ENCODE peak calls at places on chromosomes 11 and 22, in nine cellular contexts. One of them, this sample, is unnamed.

GRCh38 chr22:24986816-24987215 is 34.3 kb downstream of the KIAA1671 start:
- DNase-seq in dorsolateral prefrontal cortex: no peak
- DNase-seq in tibial nerve: no peak
- DNase-seq in mammary epithelial cell: no peak
- DNase-seq in activated T-cell treated with anti-CD3 and anti-CD28 coated beads for 1 hour: no peak
- DNase-seq in astrocyte of the cerebellum: no peak
- DNase-seq in GM23248: no peak
- DNase-seq in heart right ventricle: no peak
- DNase-seq in neural crest cell: no peak
- DNase-seq in this sample: no peak

GRCh38 chr11:120244476-120244875 is 4.5 kb downstream of the POU2F3 start:
- DNase-seq in dorsolateral prefrontal cortex: no peak
- DNase-seq in tibial nerve: no peak
- DNase-seq in mammary epithelial cell: peak; percentile 41
- DNase-seq in activated T-cell treated with anti-CD3 and anti-CD28 coated beads for 1 hour: no peak
- DNase-seq in astrocyte of the cerebellum: no peak
- DNase-seq in GM23248: peak; percentile 70
- DNase-seq in heart right ventricle: no peak
- DNase-seq in neural crest cell: no peak
- DNase-seq in this sample: peak; percentile 26

GRCh38 chr22:36417281-36417686 is 29.5 kb upstream of the MYH9 start:
- DNase-seq in dorsolateral prefrontal cortex: no peak
- DNase-seq in tibial nerve: no peak
- DNase-seq in mammary epithelial cell: peak; percentile 96
- DNase-seq in activated T-cell treated with anti-CD3 and anti-CD28 coated beads for 1 hour: no peak
- DNase-seq in astrocyte of the cerebellum: no peak
- DNase-seq in GM23248: peak; percentile 76
- DNase-seq in heart right ventricle: no peak
- DNase-seq in neural crest cell: no peak
- DNase-seq in this sample: peak; percentile 88

GRCh38 chr11:130213143-130213978 is 53.8 kb downstream of the ST14 start:
- DNase-seq in dorsolateral prefrontal cortex: peak; percentile 64
- DNase-seq in tibial nerve: peak; percentile 45
- DNase-seq in mammary epithelial cell: peak; percentile 27
- DNase-seq in activated T-cell treated with anti-CD3 and anti-CD28 coated beads for 1 hour: peak; percentile 71
- DNase-seq in astrocyte of the cerebellum: no peak
- DNase-seq in GM23248: peak; percentile 60
- DNase-seq in heart right ventricle: peak; percentile 74
- DNase-seq in neural crest cell: peak; percentile 85
- DNase-seq in this sample: peak; percentile 55

GRCh38 chr11:69310934-69311766 is 17.2 kb downstream of the MYEOV start:
- DNase-seq in dorsolateral prefrontal cortex: no peak
- DNase-seq in tibial nerve: no peak
- DNase-seq in mammary epithelial cell: peak; percentile 26
- DNase-seq in activated T-cell treated with anti-CD3 and anti-CD28 coated beads for 1 hour: no peak
- DNase-seq in astrocyte of the cerebellum: no peak
- DNase-seq in GM23248: no peak
- DNase-seq in heart right ventricle: no peak
- DNase-seq in neural crest cell: no peak
- DNase-seq in this sample: no peak

GRCh38 chr22:49780992-49781782 is 46.5 kb downstream of the BRD1 start:
- DNase-seq in dorsolateral prefrontal cortex: no peak
- DNase-seq in tibial nerve: no peak
- DNase-seq in mammary epithelial cell: no peak
- DNase-seq in activated T-cell treated with anti-CD3 and anti-CD28 coated beads for 1 hour: no peak
- DNase-seq in astrocyte of the cerebellum: no peak
- DNase-seq in GM23248: no peak
- DNase-seq in heart right ventricle: no peak
- DNase-seq in neural crest cell: no peak
- DNase-seq in this sample: no peak

GRCh38 chr11:33687733-33688479 is 12.7 kb downstream of the C11orf91 start:
- DNase-seq in dorsolateral prefrontal cortex: peak; percentile 63
- DNase-seq in tibial nerve: peak; percentile 82
- DNase-seq in mammary epithelial cell: peak; percentile 88
- DNase-seq in activated T-cell treated with anti-CD3 and anti-CD28 coated beads for 1 hour: no peak
- DNase-seq in astrocyte of the cerebellum: peak; percentile 74
- DNase-seq in GM23248: peak; percentile 86
- DNase-seq in heart right ventricle: no peak
- DNase-seq in neural crest cell: peak; percentile 65
- DNase-seq in this sample: peak; percentile 77

GRCh38 chr11:74233683-74234082 is 62.6 kb downstream of the PPME1 start:
- DNase-seq in dorsolateral prefrontal cortex: no peak
- DNase-seq in tibial nerve: no peak
- DNase-seq in mammary epithelial cell: no peak
- DNase-seq in activated T-cell treated with anti-CD3 and anti-CD28 coated beads for 1 hour: no peak
- DNase-seq in astrocyte of the cerebellum: no peak
- DNase-seq in GM23248: no peak
- DNase-seq in heart right ventricle: no peak
- DNase-seq in neural crest cell: no peak
- DNase-seq in this sample: no peak

GRCh38 chr11:66471142-66471541 is 4.4 kb downstream of the PELI3 start:
- DNase-seq in dorsolateral prefrontal cortex: no peak
- DNase-seq in tibial nerve: no peak
- DNase-seq in mammary epithelial cell: no peak
- DNase-seq in activated T-cell treated with anti-CD3 and anti-CD28 coated beads for 1 hour: no peak
- DNase-seq in astrocyte of the cerebellum: no peak
- DNase-seq in GM23248: no peak
- DNase-seq in heart right ventricle: no peak
- DNase-seq in neural crest cell: no peak
- DNase-seq in this sample: no peak

GRCh38 chr22:28024422-28024888 is 105.4 kb upstream of the PITPNB start:
- DNase-seq in dorsolateral prefrontal cortex: no peak
- DNase-seq in tibial nerve: no peak
- DNase-seq in mammary epithelial cell: no peak
- DNase-seq in activated T-cell treated with anti-CD3 and anti-CD28 coated beads for 1 hour: no peak
- DNase-seq in astrocyte of the cerebellum: no peak
- DNase-seq in GM23248: no peak
- DNase-seq in heart right ventricle: no peak
- DNase-seq in neural crest cell: no peak
- DNase-seq in this sample: no peak